ENCODE peak calls at places on chromosomes 13 and 19, in ten cellular contexts. R is uterus; W is ovary; Y is cardiac muscle cell; X is CD4-positive, alpha-beta memory T cell; U is thyroid gland; Z is tibial nerve; N is endothelial cell of umbilical vein; T is thoracic aorta; O is upper lobe of right lung. V is an unnamed sample. For H3K4me1, the result is how much of the 10 kb centered on the place peaks cover.

GRCh38 chr19:397941-398706 is 10.8 kb downstream of the C2CD4C start:
- DNase-seq in R (peak), W (peak), Y (no peak), X (no peak), U (no peak), Z (no peak), N (no peak), T (no peak), O (peak), V (peak)

GRCh38 chr13:38602261-38602660 is 84.6 kb upstream of the FREM2 start:
- DNase-seq in R (no peak), W (no peak), Y (peak), X (no peak), U (no peak), Z (no peak), N (peak), T (no peak), O (no peak), V (no peak)

GRCh38 chr19:15507068-15508034 is 974 bp upstream of the CYP4F22 start:
- DNase-seq in R (no peak), W (no peak), Y (no peak), X (no peak), U (no peak), Z (no peak), N (no peak), T (no peak), O (no peak), V (no peak)

GRCh38 chr13:33611016-33611805 is 206.7 kb upstream of the RFC3 start:
- DNase-seq in R (peak), W (peak), Y (peak), X (no peak), U (peak), Z (peak), N (peak), T (peak), O (no peak), V (peak)

GRCh38 chr19:52660981-52661380 is 22.8 kb upstream of the ZNF83 start:
- DNase-seq in R (no peak), W (no peak), Y (no peak), X (no peak), U (no peak), Z (no peak), N (no peak), T (no peak), O (no peak), V (no peak)

GRCh38 chr19:57362419-57362818 is 932 bp upstream of the TRAPPC2B start:
- DNase-seq in R (no peak), W (no peak), Y (peak), X (no peak), U (no peak), Z (no peak), N (no peak), T (no peak), O (no peak), V (no peak)

GRCh38 chr19:1465191-1466016 is 13.6 kb downstream of the C19orf25 start:
- DNase-seq in R (no peak), W (peak), Y (no peak), X (no peak), U (peak), Z (no peak), N (peak), T (no peak), O (no peak), V (no peak)

GRCh38 chr13:42101821-42102580 is 53.6 kb downstream of the DGKH start:
- DNase-seq in R (no peak), W (peak), Y (peak), X (no peak), U (no peak), Z (no peak), N (peak), T (no peak), O (no peak), V (no peak)

GRCh38 chr13:100534911-100535310 is 53.7 kb downstream of the GGACT start:
- DNase-seq in R (no peak), W (no peak), Y (no peak), X (no peak), U (no peak), Z (no peak), N (no peak), T (no peak), O (no peak), V (no peak)

GRCh38 chr13:23792680-23793079 is 96.5 kb downstream of the MIPEP start:
- DNase-seq in R (no peak), W (no peak), Y (no peak), X (no peak), U (no peak), Z (no peak), N (no peak), T (no peak), O (no peak), V (no peak)

GRCh38 chr19:11260996-11261395 is 1.3 kb downstream of the DOCK6 start:
- DNase-seq in R (no peak), W (no peak), Y (no peak), X (no peak), U (no peak), Z (no peak), N (no peak), T (no peak), O (no peak), V (no peak)

GRCh38 chr19:3403489-3404323 is 37.3 kb downstream of the NFIC start:
- DNase-seq in R (peak), W (peak), Y (peak), X (no peak), U (peak), Z (peak), N (peak), T (peak), O (peak), V (peak)

GRCh38 chr19:13382633-13382938 is 123.7 kb downstream of the CACNA1A start:
- DNase-seq in R (no peak), W (no peak), Y (no peak), X (no peak), U (no peak), Z (no peak), N (no peak), T (no peak), O (no peak), V (no peak)

GRCh38 chr13:43728411-43728810 is 58.4 kb downstream of the ENOX1 start:
- DNase-seq in R (no peak), W (no peak), Y (no peak), X (no peak), U (no peak), Z (no peak), N (no peak), T (no peak), O (no peak), V (no peak)

GRCh38 chr19:52896431-52897148 is 845 bp downstream of the ZNF320 start:
- DNase-seq in R (peak), W (peak), Y (peak), X (no peak), U (peak), Z (no peak), N (no peak), T (no peak), O (peak), V (no peak)

GRCh38 chr19:6425732-6426686 is 1.4 kb upstream of the KHSRP start:
- DNase-seq in R (peak), W (no peak), Y (no peak), X (no peak), U (no peak), Z (no peak), N (no peak), T (no peak), O (no peak), V (no peak)

GRCh38 chr19:14381689-14382474 is 638 bp downstream of the ADGRE5 start:
- DNase-seq in R (peak), W (no peak), Y (peak), X (peak), U (no peak), Z (no peak), N (no peak), T (peak), O (no peak), V (peak)

GRCh38 chr19:13119654-13120053 is 1.6 kb downstream of the NACC1 start:
- DNase-seq in R (no peak), W (no peak), Y (no peak), X (no peak), U (no peak), Z (no peak), N (no peak), T (no peak), O (no peak), V (no peak)

GRCh38 chr19:10431254-10431942 is 11.1 kb downstream of the PDE4A start:
- DNase-seq in R (no peak), W (no peak), Y (peak), X (no peak), U (peak), Z (no peak), N (no peak), T (no peak), O (peak), V (no peak)

GRCh38 chr19:3146677-3147100 is 10.9 kb downstream of the GNA15 start:
- DNase-seq in R (no peak), W (no peak), Y (no peak), X (peak), U (no peak), Z (no peak), N (no peak), T (no peak), O (peak), V (no peak)

GRCh38 chr13:79501538-79502232 is 20.7 kb downstream of the NDFIP2 start:
- DNase-seq in R (no peak), W (no peak), Y (no peak), X (no peak), U (no peak), Z (no peak), N (no peak), T (no peak), O (no peak), V (no peak)

GRCh38 chr19:5814847-5815246 is 10.0 kb downstream of the NRTN start:
- DNase-seq in R (no peak), W (no peak), Y (no peak), X (no peak), U (no peak), Z (no peak), N (no peak), T (no peak), O (no peak), V (no peak)

GRCh38 chr19:46023311-46023779 is 492 bp upstream of the PGLYRP1 start:
- DNase-seq in R (no peak), W (no peak), Y (no peak), X (no peak), U (no peak), Z (no peak), N (no peak), T (no peak), O (no peak), V (no peak)

GRCh38 chr19:6679139-6679538 is 9.2 kb upstream of the TNFSF14 start:
- DNase-seq in R (no peak), W (no peak), Y (no peak), X (no peak), U (no peak), Z (no peak), N (no peak), T (no peak), O (no peak), V (no peak)

GRCh38 chr13:49086711-49087110 is 111.0 kb downstream of the FNDC3A start:
- DNase-seq in R (no peak), W (no peak), Y (peak), X (no peak), U (no peak), Z (no peak), N (peak), T (no peak), O (no peak), V (no peak)

GRCh38 chr19:39843919-39844793 is 2.0 kb downstream of the FBL start:
- DNase-seq in R (no peak), W (no peak), Y (peak), X (peak), U (no peak), Z (no peak), N (peak), T (no peak), O (no peak), V (no peak)

GRCh38 chr13:75153386-75153785 is 328.6 kb downstream of the TBC1D4 start:
- DNase-seq in R (no peak), W (no peak), Y (peak), X (no peak), U (no peak), Z (no peak), N (no peak), T (no peak), O (no peak), V (no peak)

GRCh38 chr13:111017755-111018487 is 97.2 kb upstream of the ARHGEF7 start:
- DNase-seq in R (no peak), W (no peak), Y (no peak), X (no peak), U (no peak), Z (no peak), N (no peak), T (no peak), O (no peak), V (no peak)

GRCh38 chr19:10544242-10544752 is 593 bp downstream of the ATG4D start:
- DNase-seq in R (no peak), W (peak), Y (no peak), X (peak), U (peak), Z (no peak), N (no peak), T (no peak), O (peak), V (no peak)

GRCh38 chr13:50222569-50223332 is 207.5 kb downstream of the KCNRG start:
- DNase-seq in R (peak), W (peak), Y (peak), X (peak), U (peak), Z (peak), N (no peak), T (peak), O (peak), V (peak)

GRCh38 chr13:46297338-46297737 is 85.6 kb downstream of the LRRC63 start:
- DNase-seq in R (no peak), W (no peak), Y (peak), X (no peak), U (no peak), Z (no peak), N (peak), T (no peak), O (no peak), V (no peak)

GRCh38 chr13:80340643-80341097 is 256 bp downstream of the SPRY2 start:
- DNase-seq in R (no peak), W (no peak), Y (peak), X (no peak), U (no peak), Z (no peak), N (peak), T (no peak), O (no peak), V (no peak)

GRCh38 chr13:100124265-100124664 is 35.4 kb downstream of the PCCA start:
- DNase-seq in R (no peak), W (no peak), Y (no peak), X (no peak), U (no peak), Z (no peak), N (no peak), T (no peak), O (no peak), V (no peak)

DNA sequence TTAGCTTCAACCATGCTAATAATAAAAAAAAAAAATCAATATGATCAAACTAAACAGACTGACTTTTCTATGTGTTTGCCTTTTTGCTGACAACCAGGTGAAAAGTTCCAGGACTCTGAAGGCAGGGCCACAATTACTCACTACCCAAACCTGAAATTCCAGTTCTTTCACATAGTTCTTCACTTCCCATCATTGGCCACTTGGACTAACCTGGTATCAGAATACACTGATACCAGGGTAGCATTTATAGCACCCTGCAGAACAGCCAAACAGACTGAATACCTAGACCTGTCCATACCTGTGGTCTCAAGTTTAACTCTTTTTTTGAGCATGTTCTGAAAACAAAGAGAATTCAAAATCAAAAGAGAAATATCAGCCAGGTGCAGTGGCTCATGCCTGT is 25.1 kb downstream of the ELF1 start:
- DNase-seq in R (no peak), W (no peak), Y (no peak), X (no peak), U (peak), Z (no peak), N (no peak), T (no peak), O (no peak), V (no peak)
- H3K4me1 ChIP-seq in R (under half), W (under half), Y (under half), X (half or more), U (half or more), Z (under half), N (under half), T (under half), O (under half), V (under half)

GRCh38 chr19:49472936-49473335 is 1.1 kb upstream of the FLT3LG start:
- DNase-seq in R (no peak), W (no peak), Y (no peak), X (no peak), U (no peak), Z (no peak), N (no peak), T (no peak), O (no peak), V (no peak)

GRCh38 chr19:49475191-49475932 is 1.3 kb downstream of the FLT3LG start:
- DNase-seq in R (no peak), W (no peak), Y (no peak), X (peak), U (no peak), Z (no peak), N (no peak), T (no peak), O (no peak), V (no peak)

GRCh38 chr19:49473868-49474544 is at the start of gene FLT3LG:
- DNase-seq in R (peak), W (peak), Y (peak), X (peak), U (peak), Z (peak), N (peak), T (no peak), O (peak), V (peak)

GRCh38 chr19:49475995-49476880 is 2.2 kb downstream of the FLT3LG start:
- DNase-seq in R (no peak), W (peak), Y (peak), X (peak), U (peak), Z (no peak), N (peak), T (no peak), O (no peak), V (no peak)

GRCh38 chr19:49474545-49474930 is 523 bp downstream of the FLT3LG start:
- DNase-seq in R (no peak), W (no peak), Y (no peak), X (no peak), U (no peak), Z (no peak), N (no peak), T (no peak), O (no peak), V (no peak)
- H3K4me3 ChIP-seq in R (peak), W (peak), Y (no peak), X (peak), U (no peak), Z (peak), N (peak), T (peak), O (peak), V (peak)

DNA sequence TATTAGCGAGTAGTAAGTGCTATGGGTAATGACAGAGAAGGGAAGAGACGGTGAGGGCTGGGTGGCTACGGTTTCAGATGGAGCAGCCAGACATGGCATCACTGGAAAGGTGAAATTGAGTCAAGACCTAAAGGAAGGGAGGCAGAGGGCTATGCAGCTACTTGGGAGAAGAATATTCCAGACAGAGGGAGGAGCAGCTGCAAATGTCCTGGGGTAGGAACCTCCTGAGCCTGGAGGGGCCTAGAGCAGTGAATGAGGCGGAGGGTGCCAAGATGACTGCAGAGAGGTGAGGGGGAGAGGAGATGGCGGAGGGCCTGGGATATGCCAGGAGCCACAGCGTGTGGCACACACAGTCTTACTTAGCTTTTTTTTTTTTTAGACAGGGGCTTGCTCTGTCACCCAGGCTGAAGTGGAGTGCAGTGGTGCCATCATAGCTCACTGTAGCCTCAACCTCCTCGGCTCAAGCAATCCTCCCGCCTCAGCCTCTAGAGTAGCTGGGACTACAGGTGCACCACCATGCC is 21.1 kb downstream of the PLEKHF1 start:
- DNase-seq in R (no peak), W (no peak), Y (no peak), X (no peak), U (no peak), Z (no peak), N (no peak), T (no peak), O (no peak), V (no peak)
- H3K4me1 ChIP-seq in R (under half), W (under half), Y (under half), X (under half), U (under half), Z (under half), N (under half), T (half or more), O (under half), V (under half)

GRCh38 chr19:50644315-50644915 is 4.7 kb upstream of the SYT3 start:
- DNase-seq in R (no peak), W (no peak), Y (no peak), X (no peak), U (no peak), Z (no peak), N (no peak), T (no peak), O (no peak), V (no peak)

GRCh38 chr19:50638576-50638975 is 1.1 kb downstream of the SYT3 start:
- DNase-seq in R (no peak), W (no peak), Y (no peak), X (no peak), U (no peak), Z (no peak), N (no peak), T (no peak), O (no peak), V (no peak)

GRCh38 chr19:50639121-50640112 is at the start of gene SYT3:
- DNase-seq in R (peak), W (no peak), Y (peak), X (peak), U (peak), Z (no peak), N (no peak), T (no peak), O (peak), V (no peak)

GRCh38 chr19:50636317-50637085 is 3.2 kb downstream of the SYT3 start:
- DNase-seq in R (no peak), W (no peak), Y (no peak), X (no peak), U (no peak), Z (no peak), N (no peak), T (no peak), O (no peak), V (no peak)

GRCh38 chr19:50640368-50640767 is 687 bp upstream of the SYT3 start:
- DNase-seq in R (no peak), W (no peak), Y (no peak), X (no peak), U (no peak), Z (no peak), N (no peak), T (no peak), O (no peak), V (no peak)
- H3K4me3 ChIP-seq in R (no peak), W (no peak), Y (peak), X (no peak), U (no peak), Z (no peak), N (no peak), T (no peak), O (no peak), V (no peak)

GRCh38 chr19:55554302-55554701 is 9.0 kb upstream of the SBK3 start:
- DNase-seq in R (no peak), W (no peak), Y (no peak), X (no peak), U (no peak), Z (no peak), N (no peak), T (no peak), O (no peak), V (no peak)
- H3K4me1 ChIP-seq in R (under half), W (under half), Y (under half), X (under half), U (under half), Z (under half), N (under half), T (under half), O (under half), V (under half)

DNA sequence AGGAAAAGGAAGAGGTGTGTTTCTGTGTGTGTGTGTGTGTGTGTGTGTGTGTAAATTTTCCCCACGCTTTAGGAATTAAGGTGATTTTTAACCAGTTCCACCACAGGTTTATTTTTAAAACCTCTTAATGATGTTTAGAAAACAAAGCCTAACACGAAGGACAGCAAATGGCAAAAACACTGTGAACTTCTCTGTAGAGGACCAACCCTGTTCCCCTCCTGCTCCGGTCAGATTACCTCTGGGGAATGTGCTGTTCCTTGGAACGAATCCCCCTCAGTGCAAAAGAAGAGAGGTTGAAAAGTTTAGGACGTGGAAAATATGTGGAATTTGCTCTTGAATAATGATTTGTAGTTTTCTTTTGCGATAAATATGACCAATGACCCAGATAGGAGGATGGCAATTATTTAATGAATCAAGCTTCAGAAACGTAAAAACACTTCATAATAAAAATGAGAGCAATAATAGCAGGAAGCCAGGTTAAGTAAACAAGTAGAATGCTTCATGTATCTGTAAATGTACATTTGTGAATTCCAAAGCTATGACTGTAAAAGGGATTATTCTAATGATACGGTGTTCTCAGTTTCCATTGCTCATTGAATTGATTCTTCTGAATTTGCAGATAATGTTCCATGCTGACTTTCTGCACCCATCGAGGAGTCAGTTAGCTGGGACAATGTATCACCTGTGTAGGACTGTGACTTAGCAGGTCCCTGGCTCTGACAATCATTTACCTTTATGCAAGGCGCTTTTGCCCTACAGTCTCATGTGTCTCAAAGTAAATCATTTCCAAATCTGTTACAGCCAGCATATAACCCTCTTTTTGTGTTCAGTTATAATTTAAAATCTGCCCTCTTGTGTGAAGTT is 266.8 kb downstream of the KLF5 start:
- DNase-seq in R (no peak), W (no peak), Y (no peak), X (no peak), U (no peak), Z (no peak), N (peak), T (no peak), O (no peak), V (no peak)
- H3K4me3 ChIP-seq in R (no peak), W (no peak), Y (no peak), X (no peak), U (no peak), Z (no peak), N (no peak), T (no peak), O (no peak), V (no peak)

V was measured in ascending aorta.